ENCODE peak calls at places on chromosome 6, in ten cellular contexts. U is NB4; R is Daoy; S is posterior cingulate gyrus; B is stimulated activated CD4-positive, alpha-beta T cell treated with anti-CD3 and anti-CD28 coated beads, Interleukin-2, amount 100 ng/mL, for 24 hours; H is B cell; C is foreskin fibroblast; Y is brain microvascular endothelial cell; X is HT1080; I is adrenal gland. G is an unnamed sample.

GRCh38 chr6:153485072-153485471 is 354.0 kb upstream of the RGS17 start:
- DNase-seq in S (no peak), C (no peak), I (no peak), B (no peak), R (no peak), X (no peak), Y (no peak), U (no peak), H (no peak), G (no peak)

GRCh38 chr6:27810768-27811298 is 101.4 kb downstream of the OR2B2 start:
- DNase-seq in Y (no peak), R (no peak), U (no peak), B (no peak), X (peak), I (no peak), S (no peak), H (no peak), C (no peak), G (no peak)

GRCh38 chr6:125300992-125301434 is 754 bp downstream of the HDDC2 start:
- DNase-seq in U (peak), I (no peak), X (peak), H (no peak), R (no peak), S (no peak), C (no peak), Y (peak), B (no peak), G (no peak)

GRCh38 chr6:27825025-27825823 is 87.0 kb downstream of the OR2B2 start:
- DNase-seq in I (no peak), Y (no peak), U (no peak), B (no peak), H (no peak), C (no peak), R (no peak), X (no peak), S (no peak), G (no peak)

GRCh38 chr6:144749263-144749662 is 464.1 kb downstream of the UTRN start:
- DNase-seq in R (no peak), H (no peak), Y (no peak), S (no peak), C (no peak), I (no peak), U (no peak), B (no peak), X (no peak), G (no peak)

GRCh38 chr6:169930799-169931198 is 179.4 kb downstream of the ERMARD start:
- DNase-seq in I (no peak), X (no peak), Y (no peak), B (no peak), H (no peak), S (no peak), C (no peak), R (no peak), U (peak), G (no peak)

GRCh38 chr6:164109770-164110140 is 695.2 kb downstream of the QKI start:
- DNase-seq in X (no peak), Y (no peak), B (no peak), C (no peak), H (no peak), U (peak), S (peak), I (peak), R (peak), G (no peak)

GRCh38 chr6:157951828-157952227 is 29.8 kb upstream of the SYNJ2 start:
- DNase-seq in B (no peak), I (no peak), C (no peak), X (no peak), R (no peak), U (no peak), Y (no peak), S (no peak), H (no peak), G (no peak)

GRCh38 chr6:105645166-105645565 is 242.3 kb upstream of the PREP start:
- DNase-seq in H (no peak), S (no peak), U (no peak), R (no peak), X (no peak), B (no peak), I (no peak), C (no peak), Y (no peak), G (no peak)

GRCh38 chr6:14652536-14652935 is 535.0 kb downstream of the CD83 start:
- DNase-seq in I (no peak), B (no peak), S (no peak), H (no peak), U (no peak), X (no peak), Y (no peak), R (no peak), C (no peak), G (no peak)

GRCh38 chr6:3291987-3292386 is 33.2 kb downstream of the PSMG4 start:
- DNase-seq in U (no peak), H (no peak), R (no peak), B (no peak), C (no peak), S (peak), Y (no peak), X (no peak), I (no peak), G (no peak)

GRCh38 chr6:116648161-116648560 is 20.4 kb downstream of the ZUP1 start:
- DNase-seq in B (no peak), U (no peak), C (peak), X (no peak), R (no peak), I (no peak), H (no peak), Y (peak), S (no peak), G (no peak)

GRCh38 chr6:140809694-140810101 is 1323.0 kb upstream of the GJE1 start:
- DNase-seq in C (no peak), B (no peak), X (peak), U (no peak), I (no peak), R (peak), Y (peak), H (no peak), S (no peak), G (no peak)

GRCh38 chr6:128491643-128492206 is 28.7 kb downstream of the PTPRK start:
- DNase-seq in B (no peak), I (no peak), X (no peak), H (no peak), S (no peak), R (peak), Y (peak), C (no peak), U (peak), G (no peak)

GRCh38 chr6:116511424-116512131 is at the start of gene CALHM5:
- DNase-seq in R (peak), X (peak), Y (peak), I (peak), U (peak), B (no peak), S (no peak), H (no peak), C (peak), G (peak)

GRCh38 chr6:99587792-99588191 is 18.8 kb upstream of the PRDM13 start:
- DNase-seq in Y (no peak), R (no peak), X (no peak), I (no peak), U (no peak), C (no peak), H (no peak), B (no peak), S (no peak), G (no peak)

GRCh38 chr6:71248306-71248705 is 40.3 kb upstream of the OGFRL1 start:
- DNase-seq in B (no peak), X (peak), C (peak), U (peak), H (no peak), Y (peak), I (no peak), S (no peak), R (peak), G (peak)

GRCh38 chr6:146041282-146041681 is 12.4 kb downstream of the GRM1 start:
- DNase-seq in R (no peak), C (no peak), X (peak), H (no peak), I (no peak), B (no peak), S (no peak), U (peak), Y (peak), G (peak)

GRCh38 chr6:111921108-111921507 is 47.9 kb upstream of the FYN start:
- DNase-seq in R (no peak), C (no peak), S (peak), I (no peak), U (no peak), H (no peak), Y (no peak), X (no peak), B (no peak), G (no peak)

GRCh38 chr6:341914-342831 is 49.4 kb upstream of the IRF4 start:
- DNase-seq in B (no peak), Y (no peak), S (no peak), C (no peak), X (no peak), R (no peak), U (peak), I (no peak), H (no peak), G (no peak)

GRCh38 chr6:52568320-52568719 is 8.5 kb downstream of the TRAM2 start:
- DNase-seq in S (no peak), I (no peak), X (no peak), U (no peak), R (no peak), B (no peak), Y (no peak), H (no peak), C (no peak), G (no peak)

GRCh38 chr6:141956046-141956761 is 176.5 kb upstream of the GJE1 start:
- DNase-seq in U (no peak), R (no peak), I (no peak), X (peak), S (peak), C (peak), B (no peak), H (no peak), Y (peak), G (no peak)

GRCh38 chr6:10526156-10526555 is 5.0 kb downstream of the GCNT2 start:
- DNase-seq in H (no peak), R (no peak), Y (peak), X (peak), S (no peak), C (no peak), U (no peak), I (no peak), B (no peak), G (peak)

GRCh38 chr6:169527306-169527705 is 174.5 kb downstream of the WDR27 start:
- DNase-seq in R (no peak), H (no peak), U (no peak), X (no peak), C (peak), B (no peak), Y (no peak), I (no peak), S (no peak), G (no peak)